ENCODE peak calls at places on chromosome 1, in six cellular contexts. One of them, this sample, is unnamed.

GRCh38 chr1:166184897-166185296 is 18.1 kb upstream of the FAM78B start:
- DNase-seq in HepG2: no peak
- DNase-seq in HEK293T: no peak
- DNase-seq in HCT116: no peak
- DNase-seq in K562: no peak
- DNase-seq in H1: no peak
- DNase-seq in this sample: no peak

GRCh38 chr1:155278689-155279160 is 1.5 kb downstream of the HCN3 start:
- DNase-seq in HepG2: no peak
- DNase-seq in HEK293T: no peak
- DNase-seq in HCT116: no peak
- DNase-seq in K562: no peak
- DNase-seq in H1: no peak
- DNase-seq in this sample: no peak

GRCh38 chr1:41683681-41684500 is 199.4 kb upstream of the EDN2 start:
- DNase-seq in HepG2: no peak
- DNase-seq in HEK293T: no peak
- DNase-seq in HCT116: no peak
- DNase-seq in K562: peak
- DNase-seq in H1: no peak
- DNase-seq in this sample: no peak

GRCh38 chr1:71660417-71660816 is 579.6 kb upstream of the ZRANB2 start:
- DNase-seq in HepG2: no peak
- DNase-seq in HEK293T: no peak
- DNase-seq in HCT116: no peak
- DNase-seq in K562: no peak
- DNase-seq in H1: no peak
- DNase-seq in this sample: no peak

GRCh38 chr1:68204965-68205630 is 27.2 kb downstream of the WLS start:
- DNase-seq in HepG2: no peak
- DNase-seq in HEK293T: no peak
- DNase-seq in HCT116: no peak
- DNase-seq in K562: no peak
- DNase-seq in H1: no peak
- DNase-seq in this sample: no peak

GRCh38 chr1:112251766-112252506 is 144.1 kb upstream of the CTTNBP2NL start:
- DNase-seq in HepG2: no peak
- DNase-seq in HEK293T: no peak
- DNase-seq in HCT116: peak
- DNase-seq in K562: no peak
- DNase-seq in H1: no peak
- DNase-seq in this sample: no peak

GRCh38 chr1:94795321-94795899 is 24.7 kb upstream of the SLC44A3 start:
- DNase-seq in HepG2: no peak
- DNase-seq in HEK293T: no peak
- DNase-seq in HCT116: no peak
- DNase-seq in K562: no peak
- DNase-seq in H1: no peak
- DNase-seq in this sample: no peak

GRCh38 chr1:205939690-205940330 is 3.4 kb downstream of the SLC26A9 start:
- DNase-seq in HepG2: peak
- DNase-seq in HEK293T: peak
- DNase-seq in HCT116: peak
- DNase-seq in K562: no peak
- DNase-seq in H1: peak
- DNase-seq in this sample: peak

GRCh38 chr1:3462356-3463012 is 8.0 kb downstream of the ARHGEF16 start:
- DNase-seq in HepG2: no peak
- DNase-seq in HEK293T: no peak
- DNase-seq in HCT116: no peak
- DNase-seq in K562: no peak
- DNase-seq in H1: no peak
- DNase-seq in this sample: no peak

GRCh38 chr1:246587606-246588005 is 21.4 kb downstream of the CNST start:
- DNase-seq in HepG2: peak
- DNase-seq in HEK293T: no peak
- DNase-seq in HCT116: no peak
- DNase-seq in K562: no peak
- DNase-seq in H1: no peak
- DNase-seq in this sample: no peak

GRCh38 chr1:222754386-222755139 is 17.6 kb downstream of the FAM177B start:
- DNase-seq in HepG2: no peak
- DNase-seq in HEK293T: no peak
- DNase-seq in HCT116: no peak
- DNase-seq in K562: no peak
- DNase-seq in H1: no peak
- DNase-seq in this sample: no peak

GRCh38 chr1:33276573-33277298 is 20.4 kb downstream of the ZNF362 start:
- DNase-seq in HepG2: no peak
- DNase-seq in HEK293T: no peak
- DNase-seq in HCT116: no peak
- DNase-seq in K562: no peak
- DNase-seq in H1: no peak
- DNase-seq in this sample: no peak

GRCh38 chr1:203145321-203146041 is 18.0 kb downstream of the ADORA1 start:
- DNase-seq in HepG2: no peak
- DNase-seq in HEK293T: no peak
- DNase-seq in HCT116: no peak
- DNase-seq in K562: no peak
- DNase-seq in H1: no peak
- DNase-seq in this sample: no peak

GRCh38 chr1:234326493-234327366 is 46.5 kb upstream of the COA6 start:
- DNase-seq in HepG2: peak
- DNase-seq in HEK293T: peak
- DNase-seq in HCT116: peak
- DNase-seq in K562: peak
- DNase-seq in H1: peak
- DNase-seq in this sample: peak

GRCh38 chr1:38120552-38121230 is 74.1 kb upstream of the POU3F1 start:
- DNase-seq in HepG2: no peak
- DNase-seq in HEK293T: no peak
- DNase-seq in HCT116: no peak
- DNase-seq in K562: no peak
- DNase-seq in H1: no peak
- DNase-seq in this sample: no peak

GRCh38 chr1:231327617-231328016 is 10.0 kb downstream of the EXOC8 start:
- DNase-seq in HepG2: no peak
- DNase-seq in HEK293T: no peak
- DNase-seq in HCT116: no peak
- DNase-seq in K562: no peak
- DNase-seq in H1: no peak
- DNase-seq in this sample: no peak

GRCh38 chr1:222042120-222042519 is 300.2 kb upstream of the DUSP10 start:
- DNase-seq in HepG2: no peak
- DNase-seq in HEK293T: no peak
- DNase-seq in HCT116: no peak
- DNase-seq in K562: no peak
- DNase-seq in H1: no peak
- DNase-seq in this sample: no peak

GRCh38 chr1:228218513-228219244 is 10.8 kb downstream of the OBSCN start:
- DNase-seq in HepG2: no peak
- DNase-seq in HEK293T: no peak
- DNase-seq in HCT116: no peak
- DNase-seq in K562: no peak
- DNase-seq in H1: no peak
- DNase-seq in this sample: no peak
- TF ChIP-seq SP1 in HepG2: no peak
- TF ChIP-seq SP1 in HEK293T: no peak
- TF ChIP-seq SP1 in HCT116: no peak
- TF ChIP-seq SP1 in K562: no peak
- TF ChIP-seq SP1 in H1: no peak
- TF ChIP-seq SP1 in this sample: no peak

DNA sequence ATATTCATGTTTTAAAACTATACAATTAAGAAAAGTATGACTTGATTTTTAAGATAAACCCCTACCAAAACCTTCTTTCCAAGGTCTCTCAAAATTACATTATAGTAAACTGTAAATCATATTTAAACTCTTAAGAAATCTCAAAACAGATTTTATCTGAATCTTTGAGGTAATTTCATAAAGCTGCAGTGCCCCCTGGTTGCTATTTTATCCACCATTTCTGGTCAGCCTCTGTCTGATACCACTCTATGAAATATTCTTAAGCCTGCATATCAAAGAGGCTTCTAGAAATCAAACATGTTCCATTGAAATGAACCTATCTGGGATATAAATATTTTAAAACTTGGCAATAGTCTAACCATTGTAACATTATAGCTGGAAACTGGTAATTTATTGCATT is 317.3 kb downstream of the COL11A1 start:
- DNase-seq in HepG2: no peak
- DNase-seq in HEK293T: no peak
- DNase-seq in HCT116: peak
- DNase-seq in K562: no peak
- DNase-seq in H1: no peak
- DNase-seq in this sample: no peak
- TF ChIP-seq SP1 in HepG2: no peak
- TF ChIP-seq SP1 in HEK293T: no peak
- TF ChIP-seq SP1 in HCT116: no peak
- TF ChIP-seq SP1 in K562: no peak
- TF ChIP-seq SP1 in H1: no peak
- TF ChIP-seq SP1 in this sample: no peak

DNA sequence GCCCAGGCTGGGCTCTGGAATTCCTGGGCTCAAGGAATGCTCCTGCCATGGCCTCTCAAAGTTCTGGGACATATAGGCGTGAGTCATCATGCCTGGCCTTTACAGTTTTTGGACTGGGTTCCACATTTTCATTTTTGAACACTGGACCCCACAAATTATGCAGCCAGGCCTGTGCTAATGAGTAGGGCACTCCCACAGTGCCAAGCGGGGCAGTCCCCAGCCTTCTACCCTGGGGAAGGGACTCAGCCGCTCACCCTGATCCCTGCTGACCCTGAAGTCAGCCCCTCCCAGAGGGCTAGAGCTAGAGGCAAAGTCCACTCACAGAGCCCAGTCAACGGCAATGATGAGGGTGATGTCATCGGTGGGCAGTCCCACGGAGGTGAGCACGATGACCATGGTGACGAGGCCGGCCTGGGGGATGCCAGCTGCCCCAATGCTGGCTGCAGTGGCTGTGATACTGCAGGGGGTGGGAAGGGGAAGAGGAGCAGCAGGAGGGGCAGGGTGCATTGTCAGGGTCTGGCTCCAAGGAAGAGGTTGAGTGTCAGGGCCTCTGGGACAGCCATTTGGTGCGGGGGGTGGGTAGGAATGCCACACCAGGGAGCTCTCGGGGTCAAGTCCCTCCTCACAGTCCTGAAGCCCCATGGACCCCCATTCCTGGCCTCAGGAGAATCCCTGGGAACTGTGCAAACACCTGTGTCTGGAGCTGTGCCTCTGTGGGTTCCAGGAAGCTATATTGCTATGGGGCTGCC is 27.6 kb downstream of the PODN start:
- DNase-seq in HepG2: peak
- DNase-seq in HEK293T: no peak
- DNase-seq in HCT116: no peak
- DNase-seq in K562: no peak
- DNase-seq in H1: no peak
- DNase-seq in this sample: no peak
- TF ChIP-seq SP1 in HepG2: no peak
- TF ChIP-seq SP1 in HEK293T: no peak
- TF ChIP-seq SP1 in HCT116: no peak
- TF ChIP-seq SP1 in K562: no peak
- TF ChIP-seq SP1 in H1: no peak
- TF ChIP-seq SP1 in this sample: no peak

GRCh38 chr1:97603776-97604175 is 317.1 kb downstream of the DPYD start:
- DNase-seq in HepG2: no peak
- DNase-seq in HEK293T: no peak
- DNase-seq in HCT116: no peak
- DNase-seq in K562: no peak
- DNase-seq in H1: no peak
- DNase-seq in this sample: no peak
- TF ChIP-seq SP1 in HepG2: no peak
- TF ChIP-seq SP1 in HEK293T: no peak
- TF ChIP-seq SP1 in HCT116: no peak
- TF ChIP-seq SP1 in K562: no peak
- TF ChIP-seq SP1 in H1: no peak
- TF ChIP-seq SP1 in this sample: no peak

GRCh38 chr1:175757381-175758015 is 14.1 kb upstream of the TNR start:
- DNase-seq in HepG2: no peak
- DNase-seq in HEK293T: peak
- DNase-seq in HCT116: peak
- DNase-seq in K562: peak
- DNase-seq in H1: peak
- DNase-seq in this sample: peak
- TF ChIP-seq SP1 in HepG2: no peak
- TF ChIP-seq SP1 in HEK293T: no peak
- TF ChIP-seq SP1 in HCT116: no peak
- TF ChIP-seq SP1 in K562: no peak
- TF ChIP-seq SP1 in H1: no peak
- TF ChIP-seq SP1 in this sample: no peak

GRCh38 chr1:55542901-55543504 is 327.8 kb upstream of the USP24 start:
- DNase-seq in HepG2: no peak
- DNase-seq in HEK293T: no peak
- DNase-seq in HCT116: no peak
- DNase-seq in K562: no peak
- DNase-seq in H1: no peak
- DNase-seq in this sample: no peak
- TF ChIP-seq SP1 in HepG2: no peak
- TF ChIP-seq SP1 in HEK293T: no peak
- TF ChIP-seq SP1 in HCT116: no peak
- TF ChIP-seq SP1 in K562: no peak
- TF ChIP-seq SP1 in H1: no peak
- TF ChIP-seq SP1 in this sample: no peak

This sample was measured in WTC11.